ENCODE peak calls at places on chromosomes 7 and 10, in six cellular contexts. K, M, X, P, G and J are unnamed samples.

GRCh38 chr7:27670177-27670576 is 7.5 kb upstream of the HIBADH start:
- DNase-seq in K (no peak), M (no peak), X (no peak), P (no peak), G (no peak), J (no peak)

GRCh38 chr10:90658791-90659190 is 199.0 kb downstream of the HTR7 start:
- DNase-seq in K (no peak), M (no peak), X (no peak), P (no peak), G (no peak), J (no peak)

GRCh38 chr10:124465003-124465776 is 3.6 kb downstream of the LHPP start:
- DNase-seq in K (no peak), M (no peak), X (no peak), P (no peak), G (no peak), J (peak)

GRCh38 chr10:88395677-88396076 is 187.4 kb downstream of the RNLS start:
- DNase-seq in K (no peak), M (no peak), X (no peak), P (no peak), G (no peak), J (no peak)

GRCh38 chr10:28920091-28920490 is 242.8 kb downstream of the BAMBI start:
- DNase-seq in K (no peak), M (no peak), X (no peak), P (no peak), G (no peak), J (no peak)

GRCh38 chr7:2100278-2101205 is 132.2 kb downstream of the MAD1L1 start:
- DNase-seq in K (no peak), M (no peak), X (no peak), P (no peak), G (peak), J (peak)

GRCh38 chr10:90872648-90873020 is 860 bp downstream of the RPP30 start:
- DNase-seq in K (no peak), M (no peak), X (no peak), P (no peak), G (peak), J (peak)

GRCh38 chr10:78434886-78435285 is 401.2 kb downstream of the RPS24 start:
- DNase-seq in K (no peak), M (no peak), X (no peak), P (no peak), G (no peak), J (no peak)

GRCh38 chr7:47600199-47601118 is 18.5 kb upstream of the TNS3 start:
- DNase-seq in K (no peak), M (peak), X (no peak), P (no peak), G (no peak), J (no peak)

GRCh38 chr7:68537228-68538071 is 1060.8 kb upstream of the AUTS2 start:
- DNase-seq in K (no peak), M (no peak), X (no peak), P (no peak), G (no peak), J (no peak)

GRCh38 chr10:125076121-125076825 is 84.1 kb downstream of the CTBP2 start:
- DNase-seq in K (no peak), M (no peak), X (no peak), P (no peak), G (no peak), J (no peak)

GRCh38 chr7:25263292-25263691 is 35.0 kb upstream of the NPVF start:
- DNase-seq in K (no peak), M (peak), X (no peak), P (no peak), G (no peak), J (no peak)

GRCh38 chr10:49109669-49110335 is 5.5 kb downstream of the VSTM4 start:
- DNase-seq in K (no peak), M (peak), X (peak), P (no peak), G (no peak), J (no peak)

GRCh38 chr10:63766766-63767505 is 245.7 kb downstream of the REEP3 start:
- DNase-seq in K (no peak), M (peak), X (no peak), P (no peak), G (no peak), J (no peak)

GRCh38 chr7:99001482-99002145 is 123.3 kb downstream of the TRRAP start:
- DNase-seq in K (no peak), M (no peak), X (no peak), P (no peak), G (no peak), J (no peak)

GRCh38 chr7:69845721-69846495 is 247.6 kb downstream of the AUTS2 start:
- DNase-seq in K (no peak), M (peak), X (no peak), P (peak), G (no peak), J (no peak)

GRCh38 chr7:73645643-73646182 is 21.4 kb upstream of the MLXIPL start:
- DNase-seq in K (no peak), M (no peak), X (no peak), P (no peak), G (no peak), J (no peak)

GRCh38 chr7:72435366-72435765 is 23.2 kb upstream of the CALN1 start:
- DNase-seq in K (no peak), M (no peak), X (no peak), P (no peak), G (no peak), J (no peak)

GRCh38 chr7:70574314-70574713 is 557.6 kb upstream of the GALNT17 start:
- DNase-seq in K (no peak), M (no peak), X (no peak), P (no peak), G (no peak), J (no peak)